ENCODE peak calls at places on chromosomes 13 and 19, in five cellular contexts. One of them, this sample, is unnamed.

GRCh38 chr13:23876265-23876664 is 12.9 kb downstream of the MIPEP start:
- DNase-seq in uterus: no peak
- DNase-seq in neuronal stem cell: no peak
- DNase-seq in pancreas: no peak
- DNase-seq in endothelial cell of umbilical vein: no peak
- DNase-seq in this sample: no peak

GRCh38 chr19:55670280-55671053 is 4.6 kb upstream of the EPN1 start:
- DNase-seq in uterus: no peak
- DNase-seq in neuronal stem cell: no peak
- DNase-seq in pancreas: no peak
- DNase-seq in endothelial cell of umbilical vein: peak; percentile 33
- DNase-seq in this sample: no peak

GRCh38 chr19:398719-399118 is 10.2 kb downstream of the C2CD4C start:
- DNase-seq in uterus: no peak
- DNase-seq in neuronal stem cell: no peak
- DNase-seq in pancreas: no peak
- DNase-seq in endothelial cell of umbilical vein: no peak
- DNase-seq in this sample: no peak

GRCh38 chr13:68940049-68940448 is 1167.6 kb upstream of the ATXN8OS start:
- DNase-seq in uterus: no peak
- DNase-seq in neuronal stem cell: no peak
- DNase-seq in pancreas: no peak
- DNase-seq in endothelial cell of umbilical vein: no peak
- DNase-seq in this sample: no peak

GRCh38 chr13:53068841-53069520 is 40.4 kb downstream of the OLFM4 start:
- DNase-seq in uterus: no peak
- DNase-seq in neuronal stem cell: no peak
- DNase-seq in pancreas: no peak
- DNase-seq in endothelial cell of umbilical vein: no peak
- DNase-seq in this sample: no peak

GRCh38 chr13:71828117-71828516 is 38.9 kb downstream of the DACH1 start:
- DNase-seq in uterus: no peak
- DNase-seq in neuronal stem cell: no peak
- DNase-seq in pancreas: no peak
- DNase-seq in endothelial cell of umbilical vein: peak; percentile 5
- DNase-seq in this sample: no peak

GRCh38 chr19:50414850-50415660 is 3.7 kb upstream of the SPIB start:
- DNase-seq in uterus: peak; percentile 73
- DNase-seq in neuronal stem cell: peak; percentile 62
- DNase-seq in pancreas: peak; percentile 94
- DNase-seq in endothelial cell of umbilical vein: peak; percentile 60
- DNase-seq in this sample: no peak

GRCh38 chr13:23516190-23516589 is 54.0 kb upstream of the TNFRSF19 start:
- DNase-seq in uterus: no peak
- DNase-seq in neuronal stem cell: no peak
- DNase-seq in pancreas: no peak
- DNase-seq in endothelial cell of umbilical vein: no peak
- DNase-seq in this sample: no peak

GRCh38 chr19:55251296-55252081 is 7.3 kb downstream of the PPP6R1 start:
- DNase-seq in uterus: no peak
- DNase-seq in neuronal stem cell: no peak
- DNase-seq in pancreas: no peak
- DNase-seq in endothelial cell of umbilical vein: peak; percentile 20
- DNase-seq in this sample: no peak

GRCh38 chr19:35041548-35042055 is at the start of gene HPN:
- DNase-seq in uterus: no peak
- DNase-seq in neuronal stem cell: no peak
- DNase-seq in pancreas: peak; percentile 87
- DNase-seq in endothelial cell of umbilical vein: no peak
- DNase-seq in this sample: no peak

GRCh38 chr19:45470147-45471081 is 2.6 kb downstream of the FOSB start:
- DNase-seq in uterus: peak; percentile 48
- DNase-seq in neuronal stem cell: no peak
- DNase-seq in pancreas: no peak
- DNase-seq in endothelial cell of umbilical vein: no peak
- DNase-seq in this sample: no peak

GRCh38 chr13:29522044-29522685 is 73.3 kb downstream of the SLC7A1 start:
- DNase-seq in uterus: peak; percentile 65
- DNase-seq in neuronal stem cell: no peak
- DNase-seq in pancreas: peak; percentile 29
- DNase-seq in endothelial cell of umbilical vein: no peak
- DNase-seq in this sample: no peak

GRCh38 chr13:110398564-110399507 is 91.8 kb downstream of the COL4A2 start:
- DNase-seq in uterus: no peak
- DNase-seq in neuronal stem cell: no peak
- DNase-seq in pancreas: no peak
- DNase-seq in endothelial cell of umbilical vein: no peak
- DNase-seq in this sample: no peak

GRCh38 chr19:41951686-41952172 is 7.4 kb downstream of the RABAC1 start:
- DNase-seq in uterus: peak; percentile 73
- DNase-seq in neuronal stem cell: peak; percentile 85
- DNase-seq in pancreas: peak; percentile 98
- DNase-seq in endothelial cell of umbilical vein: peak; percentile 56
- DNase-seq in this sample: no peak

GRCh38 chr13:37701972-37702371 is 103.4 kb upstream of the POSTN start:
- DNase-seq in uterus: peak; percentile 19
- DNase-seq in neuronal stem cell: no peak
- DNase-seq in pancreas: no peak
- DNase-seq in endothelial cell of umbilical vein: peak; percentile 51
- DNase-seq in this sample: peak; percentile 20

GRCh38 chr19:30131246-30131645 is 189.2 kb downstream of the URI1 start:
- DNase-seq in uterus: no peak
- DNase-seq in neuronal stem cell: no peak
- DNase-seq in pancreas: no peak
- DNase-seq in endothelial cell of umbilical vein: no peak
- DNase-seq in this sample: no peak

GRCh38 chr19:10625003-10625761 is at the start of gene SLC44A2:
- DNase-seq in uterus: peak; percentile 81
- DNase-seq in neuronal stem cell: peak; percentile 66
- DNase-seq in pancreas: peak; percentile 96
- DNase-seq in endothelial cell of umbilical vein: peak; percentile 41
- DNase-seq in this sample: no peak

GRCh38 chr19:43480574-43480973 is 15.2 kb upstream of the LYPD3 start:
- DNase-seq in uterus: no peak
- DNase-seq in neuronal stem cell: no peak
- DNase-seq in pancreas: no peak
- DNase-seq in endothelial cell of umbilical vein: no peak
- DNase-seq in this sample: no peak

GRCh38 chr13:62040078-62040477 is 624.4 kb upstream of the PCDH20 start:
- DNase-seq in uterus: no peak
- DNase-seq in neuronal stem cell: no peak
- DNase-seq in pancreas: no peak
- DNase-seq in endothelial cell of umbilical vein: no peak
- DNase-seq in this sample: no peak

GRCh38 chr13:40549500-40550094 is 116.8 kb downstream of the FOXO1 start:
- DNase-seq in uterus: no peak
- DNase-seq in neuronal stem cell: no peak
- DNase-seq in pancreas: no peak
- DNase-seq in endothelial cell of umbilical vein: no peak
- DNase-seq in this sample: no peak

GRCh38 chr13:83498486-83499190 is 383.6 kb downstream of the SLITRK1 start:
- DNase-seq in uterus: no peak
- DNase-seq in neuronal stem cell: no peak
- DNase-seq in pancreas: no peak
- DNase-seq in endothelial cell of umbilical vein: no peak
- DNase-seq in this sample: no peak

GRCh38 chr13:110138009-110138699 is 168.8 kb downstream of the COL4A1 start:
- DNase-seq in uterus: peak; percentile 63
- DNase-seq in neuronal stem cell: no peak
- DNase-seq in pancreas: peak; percentile 80
- DNase-seq in endothelial cell of umbilical vein: peak; percentile 74
- DNase-seq in this sample: no peak

GRCh38 chr13:48078251-48078656 is 16.6 kb downstream of the MED4 start:
- DNase-seq in uterus: no peak
- DNase-seq in neuronal stem cell: no peak
- DNase-seq in pancreas: no peak
- DNase-seq in endothelial cell of umbilical vein: peak; percentile 17
- DNase-seq in this sample: no peak
- H3K27ac ChIP-seq in uterus: no peak overlapping the region
- H3K27ac ChIP-seq in neuronal stem cell: no peak overlapping the region
- H3K27ac ChIP-seq in pancreas: no peak overlapping the region
- H3K27ac ChIP-seq in endothelial cell of umbilical vein: no peak overlapping the region
- H3K27ac ChIP-seq in this sample: no peak overlapping the region

GRCh38 chr19:9580728-9581127 is 3.6 kb downstream of the ZNF121 start:
- DNase-seq in uterus: no peak
- DNase-seq in neuronal stem cell: no peak
- DNase-seq in pancreas: no peak
- DNase-seq in endothelial cell of umbilical vein: no peak
- DNase-seq in this sample: no peak
- H3K27ac ChIP-seq in uterus: no peak overlapping the region
- H3K27ac ChIP-seq in neuronal stem cell: no peak overlapping the region
- H3K27ac ChIP-seq in pancreas: no peak overlapping the region
- H3K27ac ChIP-seq in endothelial cell of umbilical vein: no peak overlapping the region
- H3K27ac ChIP-seq in this sample: no peak overlapping the region

GRCh38 chr19:6097911-6098310 is 12.4 kb downstream of the RFX2 start:
- DNase-seq in uterus: no peak
- DNase-seq in neuronal stem cell: no peak
- DNase-seq in pancreas: no peak
- DNase-seq in endothelial cell of umbilical vein: no peak
- DNase-seq in this sample: no peak

GRCh38 chr19:6100284-6100915 is 9.9 kb downstream of the RFX2 start:
- DNase-seq in uterus: no peak
- DNase-seq in neuronal stem cell: no peak
- DNase-seq in pancreas: no peak
- DNase-seq in endothelial cell of umbilical vein: peak; percentile 74
- DNase-seq in this sample: no peak

GRCh38 chr19:6099633-6100032 is 10.7 kb downstream of the RFX2 start:
- DNase-seq in uterus: no peak
- DNase-seq in neuronal stem cell: no peak
- DNase-seq in pancreas: no peak
- DNase-seq in endothelial cell of umbilical vein: no peak
- DNase-seq in this sample: no peak

GRCh38 chr19:6099037-6099436 is 11.3 kb downstream of the RFX2 start:
- DNase-seq in uterus: no peak
- DNase-seq in neuronal stem cell: no peak
- DNase-seq in pancreas: no peak
- DNase-seq in endothelial cell of umbilical vein: no peak
- DNase-seq in this sample: no peak

GRCh38 chr19:6098574-6098973 is 11.7 kb downstream of the RFX2 start:
- DNase-seq in uterus: no peak
- DNase-seq in neuronal stem cell: no peak
- DNase-seq in pancreas: no peak
- DNase-seq in endothelial cell of umbilical vein: no peak
- DNase-seq in this sample: no peak
- H3K27ac ChIP-seq in uterus: peak overlapping the region; percentile 72
- H3K27ac ChIP-seq in neuronal stem cell: no peak overlapping the region
- H3K27ac ChIP-seq in pancreas: no peak overlapping the region
- H3K27ac ChIP-seq in endothelial cell of umbilical vein: no peak overlapping the region
- H3K27ac ChIP-seq in this sample: no peak overlapping the region

DNA sequence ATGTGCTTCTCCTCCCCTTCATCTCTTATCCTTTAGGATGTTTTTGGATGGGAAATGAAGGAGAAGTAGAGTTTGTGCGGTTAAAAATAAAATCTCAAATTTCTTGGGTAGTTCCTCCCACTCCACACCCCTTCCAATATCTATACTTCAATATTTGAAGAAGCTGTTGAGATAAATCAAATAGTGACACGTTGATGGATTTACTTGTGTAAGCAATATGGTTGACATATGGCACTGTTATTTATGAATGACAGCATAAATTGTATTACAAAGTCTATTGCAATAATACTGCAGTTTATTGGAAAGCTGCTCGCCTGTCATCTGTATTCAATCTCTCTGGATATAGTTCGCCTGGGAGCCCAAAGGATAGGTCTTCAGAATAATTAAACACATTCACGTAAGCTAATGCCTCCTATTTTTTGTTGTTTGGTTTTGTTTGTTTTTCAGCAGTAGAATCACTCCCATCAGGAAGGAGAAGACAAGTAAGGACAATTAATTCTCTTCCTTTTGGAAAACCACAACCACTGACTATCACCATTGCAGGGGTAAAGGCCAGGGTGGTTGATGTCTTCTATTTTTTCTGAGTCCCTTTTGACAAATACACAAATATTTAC is 5.0 kb upstream of the ZIC2 start:
- DNase-seq in uterus: no peak
- DNase-seq in neuronal stem cell: no peak
- DNase-seq in pancreas: no peak
- DNase-seq in endothelial cell of umbilical vein: no peak
- DNase-seq in this sample: no peak
- H3K27ac ChIP-seq in uterus: no peak overlapping the region
- H3K27ac ChIP-seq in neuronal stem cell: no peak overlapping the region
- H3K27ac ChIP-seq in pancreas: no peak overlapping the region
- H3K27ac ChIP-seq in endothelial cell of umbilical vein: no peak overlapping the region
- H3K27ac ChIP-seq in this sample: no peak overlapping the region

GRCh38 chr19:1491114-1491848 is at the start of gene REEP6:
- DNase-seq in uterus: no peak
- DNase-seq in neuronal stem cell: no peak
- DNase-seq in pancreas: no peak
- DNase-seq in endothelial cell of umbilical vein: no peak
- DNase-seq in this sample: no peak
- H3K27ac ChIP-seq in uterus: peak within 1 kb of the TSS; percentile 80
- H3K27ac ChIP-seq in neuronal stem cell: peak within 1 kb of the TSS; percentile 76
- H3K27ac ChIP-seq in pancreas: peak within 1 kb of the TSS; percentile 79
- H3K27ac ChIP-seq in endothelial cell of umbilical vein: no peak within 1 kb of the TSS
- H3K27ac ChIP-seq in this sample: no peak within 1 kb of the TSS

DNA sequence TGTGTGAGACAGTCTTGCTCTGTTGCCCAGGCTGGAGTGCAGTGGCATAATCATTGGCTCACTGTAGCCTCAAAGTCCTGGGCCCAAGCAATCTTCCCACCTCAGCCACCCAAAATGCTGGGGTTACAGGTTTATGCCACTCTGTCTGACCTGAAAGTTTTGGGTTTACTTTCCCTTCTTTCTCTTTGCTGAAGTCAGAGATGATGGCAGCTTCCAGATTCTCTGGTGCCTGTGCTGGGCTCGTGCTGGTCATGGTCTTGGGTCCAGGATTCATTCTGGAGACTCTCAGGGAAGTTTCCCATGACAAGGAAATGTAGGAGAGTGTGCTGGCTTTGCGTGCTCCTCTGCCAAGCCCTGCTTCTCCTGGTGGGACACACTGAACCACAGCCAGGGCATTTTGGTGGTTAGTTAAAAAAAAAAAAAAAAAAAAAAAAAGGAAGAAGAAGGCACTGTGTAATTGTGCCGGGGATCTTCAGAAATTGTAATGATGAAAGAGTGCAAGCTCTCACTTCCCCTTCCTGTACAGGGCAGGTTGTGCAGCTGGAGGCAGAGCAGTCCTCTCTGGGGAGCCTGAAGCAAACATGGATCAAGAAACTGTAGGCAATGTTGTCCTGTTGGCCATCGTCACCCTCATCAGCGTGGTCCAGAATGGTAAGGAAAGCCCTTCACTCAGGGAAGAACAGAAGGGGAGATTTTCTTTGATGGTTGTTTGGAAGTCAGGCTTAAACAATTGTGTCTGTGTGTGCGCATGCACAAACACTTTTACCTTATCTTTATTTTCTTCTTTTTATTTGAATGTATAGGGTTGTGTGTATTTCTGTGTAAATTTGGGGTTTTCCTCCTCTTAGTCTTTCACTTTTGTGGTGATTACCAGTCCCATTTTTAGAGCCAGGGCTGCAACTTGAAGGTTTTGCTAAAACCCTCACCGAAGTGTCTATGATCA is at the start of gene ALOX5AP:
- DNase-seq in uterus: no peak
- DNase-seq in neuronal stem cell: no peak
- DNase-seq in pancreas: no peak
- DNase-seq in endothelial cell of umbilical vein: no peak
- DNase-seq in this sample: no peak
- H3K27ac ChIP-seq in uterus: no peak within 1 kb of the TSS
- H3K27ac ChIP-seq in neuronal stem cell: no peak within 1 kb of the TSS
- H3K27ac ChIP-seq in pancreas: no peak within 1 kb of the TSS
- H3K27ac ChIP-seq in endothelial cell of umbilical vein: no peak within 1 kb of the TSS
- H3K27ac ChIP-seq in this sample: peak within 1 kb of the TSS; percentile 77